ENCODE peak calls at places on chromosomes 1 and 21, in eight cellular contexts. L is neuronal stem cell, H is neural progenitor cell, O is IMR-90, B is endothelial cell of umbilical vein, N is mesendoderm, M is trophoblast cell, Y is SK-N-SH. X is an unnamed sample.

GRCh38 chr1:145858238-145858936 is 494 bp downstream of the PIAS3 start:
- DNase-seq in L (peak; percentile 49), H (peak; percentile 89), O (peak; percentile 19), B (no peak), N (peak; percentile 91), M (peak; percentile 32), Y (peak; percentile 83), X (peak; percentile 94)

GRCh38 chr1:15345711-15346355 is 63.9 kb upstream of the EFHD2 start:
- DNase-seq in L (no peak), H (no peak), O (no peak), B (no peak), N (no peak), M (peak; percentile 47), Y (no peak), X (no peak)

GRCh38 chr1:213997772-213998107 is 10.0 kb downstream of the PROX1 start:
- DNase-seq in L (no peak), H (no peak), O (no peak), B (no peak), N (no peak), M (no peak), Y (no peak), X (no peak)

GRCh38 chr1:58440696-58441095 is 105.8 kb downstream of the OMA1 start:
- DNase-seq in L (no peak), H (no peak), O (no peak), B (no peak), N (no peak), M (no peak), Y (no peak), X (no peak)

GRCh38 chr1:19683351-19683750 is 18.7 kb downstream of the HTR6 start:
- DNase-seq in L (no peak), H (no peak), O (peak; percentile 5), B (no peak), N (no peak), M (no peak), Y (no peak), X (no peak)

GRCh38 chr1:21302747-21303715 is 12.8 kb upstream of the ECE1 start:
- DNase-seq in L (no peak), H (no peak), O (peak; percentile 93), B (peak; percentile 78), N (no peak), M (peak; percentile 67), Y (peak; percentile 69), X (peak; percentile 49)

GRCh38 chr21:15679630-15680029 is 50.2 kb upstream of the USP25 start:
- DNase-seq in L (no peak), H (no peak), O (no peak), B (no peak), N (peak; percentile 13), M (no peak), Y (no peak), X (no peak)

GRCh38 chr1:25110037-25110436 is 122.3 kb downstream of the SYF2 start:
- DNase-seq in L (no peak), H (no peak), O (no peak), B (no peak), N (no peak), M (no peak), Y (no peak), X (no peak)

GRCh38 chr1:30707412-30708360 is 15.7 kb downstream of the MATN1 start:
- DNase-seq in L (peak; percentile 78), H (peak; percentile 93), O (peak; percentile 56), B (peak; percentile 50), N (peak; percentile 87), M (peak; percentile 43), Y (peak; percentile 90), X (peak; percentile 95)

GRCh38 chr1:206631085-206631509 is 4.2 kb upstream of the DYRK3 start:
- DNase-seq in L (peak; percentile 45), H (peak; percentile 82), O (peak; percentile 93), B (peak; percentile 83), N (peak; percentile 98), M (peak; percentile 23), Y (peak; percentile 58), X (peak; percentile 91)

GRCh38 chr1:208131631-208132286 is 112.4 kb downstream of the PLXNA2 start:
- DNase-seq in L (no peak), H (no peak), O (no peak), B (no peak), N (no peak), M (no peak), Y (no peak), X (peak; percentile 71)

GRCh38 chr1:116337398-116337797 is 35.6 kb upstream of the ATP1A1 start:
- DNase-seq in L (no peak), H (no peak), O (no peak), B (no peak), N (no peak), M (no peak), Y (no peak), X (no peak)

GRCh38 chr1:203206116-203206687 is 19.7 kb upstream of the CHI3L1 start:
- DNase-seq in L (no peak), H (no peak), O (no peak), B (peak; percentile 13), N (peak; percentile 53), M (no peak), Y (no peak), X (no peak)

GRCh38 chr1:54859687-54860391 is 27.2 kb downstream of the DHCR24 start:
- DNase-seq in L (no peak), H (no peak), O (no peak), B (no peak), N (peak; percentile 89), M (no peak), Y (no peak), X (peak; percentile 50)

GRCh38 chr1:149888999-149889289 is 10.4 kb upstream of the BOLA1 start:
- DNase-seq in L (no peak), H (peak; percentile 11), O (peak; percentile 52), B (no peak), N (no peak), M (peak; percentile 28), Y (no peak), X (no peak)

GRCh38 chr1:158112994-158113758 is 67.5 kb upstream of the CD1D start:
- DNase-seq in L (peak; percentile 47), H (peak; percentile 82), O (peak; percentile 15), B (peak; percentile 36), N (peak; percentile 71), M (no peak), Y (peak; percentile 59), X (peak; percentile 85)

GRCh38 chr1:6890686-6891085 is 105.4 kb downstream of the CAMTA1 start:
- DNase-seq in L (no peak), H (no peak), O (no peak), B (no peak), N (no peak), M (peak; percentile 84), Y (no peak), X (no peak)

GRCh38 chr21:26776320-26777021 is 68.7 kb downstream of the ADAMTS1 start:
- DNase-seq in L (no peak), H (no peak), O (peak; percentile 68), B (no peak), N (no peak), M (peak; percentile 76), Y (no peak), X (no peak)

GRCh38 chr21:46156678-46157077 is 1.3 kb upstream of the FTCD start:
- DNase-seq in L (no peak), H (no peak), O (no peak), B (no peak), N (no peak), M (no peak), Y (no peak), X (no peak)

GRCh38 chr1:152110365-152110859 is 4.8 kb downstream of the TCHH start:
- DNase-seq in L (no peak), H (peak; percentile 28), O (peak; percentile 44), B (peak; percentile 49), N (peak; percentile 57), M (peak; percentile 40), Y (no peak), X (no peak)

GRCh38 chr1:42682739-42683529 is 716 bp downstream of the YBX1 start:
- DNase-seq in L (peak; percentile 57), H (peak; percentile 86), O (peak; percentile 69), B (peak; percentile 50), N (peak; percentile 56), M (peak; percentile 70), Y (peak; percentile 91), X (peak; percentile 69)

GRCh38 chr1:48571303-48571987 is 99.4 kb upstream of the SPATA6 start:
- DNase-seq in L (no peak), H (no peak), O (no peak), B (no peak), N (no peak), M (no peak), Y (no peak), X (no peak)
- H3K9ac ChIP-seq in L (no peak overlapping the region), H (no peak overlapping the region), O (no peak overlapping the region), B (no peak overlapping the region), N (no peak overlapping the region), M (no peak overlapping the region), Y (no peak overlapping the region), X (no peak overlapping the region)

DNA sequence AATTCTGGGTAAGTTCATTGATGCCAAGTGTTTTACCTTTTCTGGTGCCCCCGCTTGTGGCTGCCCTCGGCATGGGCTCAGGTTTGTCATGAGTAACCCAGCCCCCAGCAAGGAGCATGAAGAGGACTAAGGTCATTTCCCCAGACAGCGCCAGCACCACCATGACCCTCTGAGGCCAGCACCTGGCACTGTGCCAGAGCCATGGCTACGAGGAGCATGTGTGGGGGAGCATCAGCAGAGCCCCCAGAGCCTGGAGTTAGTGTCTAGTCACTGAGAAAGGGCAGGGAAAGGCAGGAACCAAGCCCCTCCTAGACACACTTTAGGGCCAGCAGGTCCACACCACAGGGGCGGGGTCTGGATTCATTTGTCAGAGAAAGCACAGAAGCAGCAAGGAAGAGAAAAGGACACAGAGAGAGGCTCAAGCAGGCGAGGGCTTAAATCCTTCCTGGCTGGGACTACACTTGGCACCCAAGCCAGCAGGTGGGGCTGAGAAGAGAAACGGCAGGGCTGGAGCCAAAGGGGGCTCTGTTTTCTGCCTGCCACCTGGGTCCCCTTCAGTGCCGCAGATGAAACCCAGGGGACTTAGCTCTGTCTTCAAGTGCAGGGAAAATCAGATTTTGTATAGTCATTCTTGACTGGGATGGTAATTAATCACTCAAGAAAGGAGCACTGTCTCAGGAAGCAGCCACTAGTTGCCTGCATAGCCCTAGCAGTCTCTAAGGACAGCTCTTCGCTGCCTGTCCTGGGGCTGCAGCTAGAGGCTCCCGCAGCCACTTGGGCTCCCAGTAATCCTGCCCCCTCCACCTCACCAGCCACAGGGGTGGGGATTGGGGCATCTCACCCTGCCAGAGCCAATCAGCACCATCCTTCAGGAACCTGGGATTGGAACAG is 79.6 kb upstream of the ZC3H12A start:
- DNase-seq in L (no peak), H (peak; percentile 86), O (no peak), B (no peak), N (peak; percentile 91), M (no peak), Y (peak; percentile 45), X (peak; percentile 95)
- H3K9ac ChIP-seq in L (no peak overlapping the region), H (no peak overlapping the region), O (no peak overlapping the region), B (no peak overlapping the region), N (no peak overlapping the region), M (no peak overlapping the region), Y (no peak overlapping the region), X (no peak overlapping the region)

GRCh38 chr21:42233067-42233981 is 14.4 kb downstream of the ABCG1 start:
- DNase-seq in L (no peak), H (no peak), O (peak; percentile 20), B (peak; percentile 86), N (peak; percentile 61), M (peak; percentile 88), Y (peak; percentile 66), X (peak; percentile 68)
- H3K9ac ChIP-seq in L (no peak overlapping the region), H (no peak overlapping the region), O (no peak overlapping the region), B (peak overlapping the region; percentile 67), N (no peak overlapping the region), M (no peak overlapping the region), Y (no peak overlapping the region), X (no peak overlapping the region)

GRCh38 chr21:39386194-39386593 is 37.3 kb upstream of the HMGN1 start:
- DNase-seq in L (no peak), H (no peak), O (no peak), B (no peak), N (no peak), M (no peak), Y (no peak), X (no peak)
- H3K9ac ChIP-seq in L (no peak overlapping the region), H (no peak overlapping the region), O (peak overlapping the region; percentile 68), B (no peak overlapping the region), N (no peak overlapping the region), M (no peak overlapping the region), Y (peak overlapping the region; percentile 46), X (no peak overlapping the region)